ENCODE peak calls at places on chromosomes 2 and 18, in five cellular contexts. U is hypothalamus, H is M059J, Y is A673, G is NB4. F is an unnamed sample.

GRCh38 chr2:227881866-227882517 is 10.6 kb downstream of the DAW1 start:
- DNase-seq in U (no peak), H (peak; percentile 46), Y (no peak), G (peak; percentile 64), F (no peak)

GRCh38 chr2:233597522-233597921 is 19.9 kb upstream of the UGT1A8 start:
- DNase-seq in U (no peak), H (no peak), Y (no peak), G (no peak), F (no peak)

GRCh38 chr2:107529146-107529545 is 297.5 kb upstream of the RGPD4 start:
- DNase-seq in U (no peak), H (peak; percentile 13), Y (no peak), G (no peak), F (no peak)

GRCh38 chr2:183224933-183225332 is 100.7 kb downstream of the NUP35 start:
- DNase-seq in U (no peak), H (no peak), Y (peak; percentile 40), G (no peak), F (no peak)

GRCh38 chr2:71658771-71659170 is 205.4 kb downstream of the DYSF start:
- DNase-seq in U (no peak), H (no peak), Y (no peak), G (no peak), F (no peak)

GRCh38 chr2:71564361-71564760 is 111.0 kb downstream of the DYSF start:
- DNase-seq in U (no peak), H (no peak), Y (no peak), G (no peak), F (no peak)

GRCh38 chr2:70686577-70687460 is 81.2 kb downstream of the ADD2 start:
- DNase-seq in U (no peak), H (peak; percentile 75), Y (peak; percentile 62), G (peak; percentile 96), F (peak; percentile 74)

GRCh38 chr2:85329181-85329651 is 1.4 kb upstream of the TGOLN2 start:
- DNase-seq in U (no peak), H (no peak), Y (no peak), G (no peak), F (no peak)

GRCh38 chr2:130896813-130897212 is 60.1 kb downstream of the ARHGEF4 start:
- DNase-seq in U (no peak), H (no peak), Y (no peak), G (no peak), F (no peak)

GRCh38 chr18:34514957-34515356 is 195.1 kb upstream of the DTNA start:
- DNase-seq in U (no peak), H (no peak), Y (no peak), G (no peak), F (no peak)

GRCh38 chr2:172462393-172463381 is 35.3 kb downstream of the ITGA6 start:
- DNase-seq in U (no peak), H (no peak), Y (no peak), G (peak; percentile 68), F (peak; percentile 54)

GRCh38 chr2:231708773-231709635 is 679 bp downstream of the PTMA start:
- DNase-seq in U (no peak), H (peak; percentile 39), Y (peak; percentile 60), G (peak; percentile 62), F (peak; percentile 74)

GRCh38 chr2:68375522-68376040 is 10.5 kb downstream of the PLEK start:
- DNase-seq in U (no peak), H (no peak), Y (no peak), G (peak; percentile 29), F (peak; percentile 66)

GRCh38 chr2:226578879-226579278 is 220.7 kb downstream of the IRS1 start:
- DNase-seq in U (no peak), H (peak; percentile 72), Y (no peak), G (peak; percentile 66), F (no peak)

GRCh38 chr2:231294578-231295362 is 96.3 kb downstream of the ARMC9 start:
- DNase-seq in U (no peak), H (no peak), Y (no peak), G (peak; percentile 80), F (no peak)

GRCh38 chr2:181682795-181683517 is 2.6 kb upstream of the NEUROD1 start:
- DNase-seq in U (no peak), H (no peak), Y (no peak), G (no peak), F (no peak)

GRCh38 chr2:203583696-203584095 is 48.6 kb upstream of the RAPH1 start:
- DNase-seq in U (no peak), H (peak; percentile 91), Y (no peak), G (no peak), F (peak; percentile 81)

GRCh38 chr2:43026451-43027102 is 199.8 kb downstream of the ZFP36L2 start:
- DNase-seq in U (no peak), H (no peak), Y (no peak), G (no peak), F (no peak)

GRCh38 chr2:11568436-11568835 is 34.6 kb downstream of the GREB1 start:
- DNase-seq in U (no peak), H (no peak), Y (no peak), G (no peak), F (no peak)

GRCh38 chr18:7601936-7602335 is 34.8 kb downstream of the PTPRM start:
- DNase-seq in U (no peak), H (no peak), Y (no peak), G (peak; percentile 15), F (no peak)

GRCh38 chr2:84029903-84030559 is 429.0 kb downstream of the SUCLG1 start:
- DNase-seq in U (no peak), H (peak; percentile 3), Y (no peak), G (no peak), F (no peak)

GRCh38 chr18:70366174-70366573 is 77.3 kb downstream of the SOCS6 start:
- DNase-seq in U (no peak), H (no peak), Y (no peak), G (no peak), F (no peak)

GRCh38 chr2:135688002-135688401 is 53.7 kb upstream of the UBXN4 start:
- DNase-seq in U (no peak), H (no peak), Y (no peak), G (no peak), F (no peak)

GRCh38 chr18:48834421-48835011 is 116.2 kb downstream of the SMAD7 start:
- DNase-seq in U (peak; percentile 26), H (peak; percentile 99), Y (peak; percentile 98), G (peak; percentile 96), F (peak; percentile 59)

GRCh38 chr2:133790706-133791105 is 222.4 kb upstream of the NCKAP5 start:
- DNase-seq in U (no peak), H (peak; percentile 63), Y (no peak), G (no peak), F (no peak)

GRCh38 chr2:234292205-234292954 is 204.5 kb downstream of the ARL4C start:
- DNase-seq in U (no peak), H (peak; percentile 25), Y (no peak), G (peak; percentile 79), F (no peak)

GRCh38 chr2:241560181-241560882 is 1.8 kb downstream of the BOK start:
- DNase-seq in U (no peak), H (no peak), Y (no peak), G (no peak), F (no peak)